ENCODE peak calls at places on chromosomes 11 and 22, in seven cellular contexts. One of them, this sample, is unnamed.

GRCh38 chr22:48952256-48953102 is 875.2 kb downstream of the BRD1 start:
- DNase-seq in cardiac muscle cell: no peak
- DNase-seq in stomach: peak; percentile 10
- DNase-seq in heart left ventricle: no peak
- DNase-seq in CD8-positive, alpha-beta memory T cell: no peak
- DNase-seq in cardiac fibroblast: no peak
- DNase-seq in Peyer's patch: peak; percentile 2
- DNase-seq in this sample: no peak

GRCh38 chr11:120055646-120056045 is 82.3 kb downstream of the TRIM29 start:
- DNase-seq in cardiac muscle cell: peak; percentile 17
- DNase-seq in stomach: no peak
- DNase-seq in heart left ventricle: no peak
- DNase-seq in CD8-positive, alpha-beta memory T cell: no peak
- DNase-seq in cardiac fibroblast: no peak
- DNase-seq in Peyer's patch: no peak
- DNase-seq in this sample: peak; percentile 8

GRCh38 chr22:19634576-19634975 is 79.7 kb upstream of the SEPTIN5 start:
- DNase-seq in cardiac muscle cell: no peak
- DNase-seq in stomach: no peak
- DNase-seq in heart left ventricle: no peak
- DNase-seq in CD8-positive, alpha-beta memory T cell: no peak
- DNase-seq in cardiac fibroblast: no peak
- DNase-seq in Peyer's patch: no peak
- DNase-seq in this sample: no peak

GRCh38 chr22:35205141-35205775 is 52.0 kb upstream of the HMGXB4 start:
- DNase-seq in cardiac muscle cell: peak; percentile 66
- DNase-seq in stomach: no peak
- DNase-seq in heart left ventricle: no peak
- DNase-seq in CD8-positive, alpha-beta memory T cell: no peak
- DNase-seq in cardiac fibroblast: peak; percentile 8
- DNase-seq in Peyer's patch: no peak
- DNase-seq in this sample: no peak

GRCh38 chr11:132114185-132114584 is 743.8 kb downstream of the NTM start:
- DNase-seq in cardiac muscle cell: peak; percentile 72
- DNase-seq in stomach: peak; percentile 46
- DNase-seq in heart left ventricle: peak; percentile 35
- DNase-seq in CD8-positive, alpha-beta memory T cell: no peak
- DNase-seq in cardiac fibroblast: no peak
- DNase-seq in Peyer's patch: no peak
- DNase-seq in this sample: peak; percentile 32

GRCh38 chr22:44392446-44392921 is 79.7 kb upstream of the SHISAL1 start:
- DNase-seq in cardiac muscle cell: no peak
- DNase-seq in stomach: no peak
- DNase-seq in heart left ventricle: no peak
- DNase-seq in CD8-positive, alpha-beta memory T cell: no peak
- DNase-seq in cardiac fibroblast: no peak
- DNase-seq in Peyer's patch: no peak
- DNase-seq in this sample: no peak

GRCh38 chr11:46391578-46392420 is at the start of gene CHRM4:
- DNase-seq in cardiac muscle cell: peak; percentile 79
- DNase-seq in stomach: no peak
- DNase-seq in heart left ventricle: no peak
- DNase-seq in CD8-positive, alpha-beta memory T cell: no peak
- DNase-seq in cardiac fibroblast: peak; percentile 39
- DNase-seq in Peyer's patch: no peak
- DNase-seq in this sample: peak; percentile 34

GRCh38 chr22:42388130-42388797 is 43.9 kb downstream of the NFAM1 start:
- DNase-seq in cardiac muscle cell: no peak
- DNase-seq in stomach: no peak
- DNase-seq in heart left ventricle: no peak
- DNase-seq in CD8-positive, alpha-beta memory T cell: no peak
- DNase-seq in cardiac fibroblast: no peak
- DNase-seq in Peyer's patch: no peak
- DNase-seq in this sample: peak; percentile 10

GRCh38 chr11:44380820-44381219 is 70.9 kb upstream of the ALX4 start:
- DNase-seq in cardiac muscle cell: no peak
- DNase-seq in stomach: no peak
- DNase-seq in heart left ventricle: no peak
- DNase-seq in CD8-positive, alpha-beta memory T cell: no peak
- DNase-seq in cardiac fibroblast: no peak
- DNase-seq in Peyer's patch: no peak
- DNase-seq in this sample: no peak

GRCh38 chr22:39518996-39519680 is 1.2 kb upstream of the ATF4 start:
- DNase-seq in cardiac muscle cell: peak; percentile 55
- DNase-seq in stomach: no peak
- DNase-seq in heart left ventricle: no peak
- DNase-seq in CD8-positive, alpha-beta memory T cell: no peak
- DNase-seq in cardiac fibroblast: no peak
- DNase-seq in Peyer's patch: no peak
- DNase-seq in this sample: peak; percentile 51

GRCh38 chr11:36196476-36197099 is 92.6 kb downstream of the COMMD9 start:
- DNase-seq in cardiac muscle cell: peak; percentile 14
- DNase-seq in stomach: no peak
- DNase-seq in heart left ventricle: no peak
- DNase-seq in CD8-positive, alpha-beta memory T cell: no peak
- DNase-seq in cardiac fibroblast: peak; percentile 76
- DNase-seq in Peyer's patch: no peak
- DNase-seq in this sample: peak; percentile 64

GRCh38 chr11:111554532-111554931 is 14.0 kb downstream of the LAYN start:
- DNase-seq in cardiac muscle cell: no peak
- DNase-seq in stomach: no peak
- DNase-seq in heart left ventricle: no peak
- DNase-seq in CD8-positive, alpha-beta memory T cell: no peak
- DNase-seq in cardiac fibroblast: no peak
- DNase-seq in Peyer's patch: no peak
- DNase-seq in this sample: no peak

GRCh38 chr11:126414615-126415014 is 59.1 kb downstream of the ST3GAL4 start:
- DNase-seq in cardiac muscle cell: no peak
- DNase-seq in stomach: no peak
- DNase-seq in heart left ventricle: no peak
- DNase-seq in CD8-positive, alpha-beta memory T cell: no peak
- DNase-seq in cardiac fibroblast: no peak
- DNase-seq in Peyer's patch: no peak
- DNase-seq in this sample: no peak

GRCh38 chr11:113168804-113169342 is 145.5 kb upstream of the TTC12 start:
- DNase-seq in cardiac muscle cell: no peak
- DNase-seq in stomach: no peak
- DNase-seq in heart left ventricle: no peak
- DNase-seq in CD8-positive, alpha-beta memory T cell: no peak
- DNase-seq in cardiac fibroblast: no peak
- DNase-seq in Peyer's patch: no peak
- DNase-seq in this sample: no peak
- H3K4me3 ChIP-seq in cardiac muscle cell: no peak overlapping the region
- H3K4me3 ChIP-seq in stomach: no peak overlapping the region
- H3K4me3 ChIP-seq in heart left ventricle: no peak overlapping the region
- H3K4me3 ChIP-seq in CD8-positive, alpha-beta memory T cell: no peak overlapping the region
- H3K4me3 ChIP-seq in cardiac fibroblast: no peak overlapping the region
- H3K4me3 ChIP-seq in Peyer's patch: no peak overlapping the region
- H3K4me3 ChIP-seq in this sample: no peak overlapping the region

GRCh38 chr11:115716577-115717214 is 212.5 kb upstream of the CADM1 start:
- DNase-seq in cardiac muscle cell: no peak
- DNase-seq in stomach: no peak
- DNase-seq in heart left ventricle: peak; percentile 28
- DNase-seq in CD8-positive, alpha-beta memory T cell: no peak
- DNase-seq in cardiac fibroblast: no peak
- DNase-seq in Peyer's patch: no peak
- DNase-seq in this sample: no peak
- H3K4me3 ChIP-seq in cardiac muscle cell: no peak overlapping the region
- H3K4me3 ChIP-seq in stomach: no peak overlapping the region
- H3K4me3 ChIP-seq in heart left ventricle: peak overlapping the region; percentile 42
- H3K4me3 ChIP-seq in CD8-positive, alpha-beta memory T cell: no peak overlapping the region
- H3K4me3 ChIP-seq in cardiac fibroblast: no peak overlapping the region
- H3K4me3 ChIP-seq in Peyer's patch: no peak overlapping the region
- H3K4me3 ChIP-seq in this sample: no peak overlapping the region

GRCh38 chr22:37639771-37640590 is 512 bp downstream of the SH3BP1 start:
- DNase-seq in cardiac muscle cell: no peak
- DNase-seq in stomach: no peak
- DNase-seq in heart left ventricle: no peak
- DNase-seq in CD8-positive, alpha-beta memory T cell: peak; percentile 32
- DNase-seq in cardiac fibroblast: no peak
- DNase-seq in Peyer's patch: peak; percentile 69
- DNase-seq in this sample: no peak

GRCh38 chr22:37636949-37637273 is 2.6 kb upstream of the SH3BP1 start:
- DNase-seq in cardiac muscle cell: no peak
- DNase-seq in stomach: no peak
- DNase-seq in heart left ventricle: no peak
- DNase-seq in CD8-positive, alpha-beta memory T cell: no peak
- DNase-seq in cardiac fibroblast: no peak
- DNase-seq in Peyer's patch: no peak
- DNase-seq in this sample: no peak

GRCh38 chr22:37636186-37636948 is 3.1 kb upstream of the SH3BP1 start:
- DNase-seq in cardiac muscle cell: no peak
- DNase-seq in stomach: peak; percentile 31
- DNase-seq in heart left ventricle: no peak
- DNase-seq in CD8-positive, alpha-beta memory T cell: no peak
- DNase-seq in cardiac fibroblast: peak; percentile 89
- DNase-seq in Peyer's patch: peak; percentile 68
- DNase-seq in this sample: peak; percentile 68

GRCh38 chr22:37639070-37639760 is at the start of gene SH3BP1:
- DNase-seq in cardiac muscle cell: peak; percentile 78
- DNase-seq in stomach: peak; percentile 59
- DNase-seq in heart left ventricle: peak; percentile 69
- DNase-seq in CD8-positive, alpha-beta memory T cell: peak; percentile 54
- DNase-seq in cardiac fibroblast: peak; percentile 48
- DNase-seq in Peyer's patch: peak; percentile 75
- DNase-seq in this sample: no peak

DNA sequence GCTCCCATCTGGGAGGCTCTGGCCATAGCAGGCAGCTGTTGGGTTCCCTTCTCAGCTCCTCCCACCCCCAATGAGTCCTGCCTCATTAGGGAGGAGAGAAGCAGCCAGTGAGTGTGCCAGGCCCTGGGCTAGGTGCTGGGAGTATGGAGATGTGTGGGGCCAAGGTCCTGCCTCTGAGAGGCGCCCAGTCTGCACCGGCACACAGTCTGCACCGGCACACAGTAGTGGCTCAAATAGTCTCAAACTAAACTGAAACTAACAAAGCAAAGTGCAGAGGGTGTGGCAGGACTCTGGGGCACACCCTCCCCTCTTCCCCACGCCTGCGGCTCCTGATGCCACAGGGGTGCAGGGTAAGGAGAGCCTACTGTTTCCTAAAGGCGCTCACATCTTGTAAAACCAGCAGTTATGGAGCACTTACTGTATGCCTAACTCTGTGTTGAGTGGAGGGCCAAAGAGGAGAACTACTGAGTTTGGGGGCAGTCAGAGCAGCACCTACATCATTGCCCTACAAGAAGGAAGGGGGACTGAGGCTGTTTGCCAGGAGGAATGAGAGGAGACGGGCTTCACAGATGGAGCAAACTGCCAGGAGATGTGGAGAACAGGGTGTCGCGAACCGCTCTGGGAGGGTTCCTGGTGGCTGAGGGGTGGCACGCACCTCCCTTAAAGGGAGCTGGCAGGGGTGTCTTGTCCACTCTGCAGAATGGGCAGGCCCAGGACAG is 959 bp upstream of the SH3BP1 start:
- DNase-seq in cardiac muscle cell: no peak
- DNase-seq in stomach: peak; percentile 43
- DNase-seq in heart left ventricle: no peak
- DNase-seq in CD8-positive, alpha-beta memory T cell: peak; percentile 47
- DNase-seq in cardiac fibroblast: no peak
- DNase-seq in Peyer's patch: peak; percentile 51
- DNase-seq in this sample: no peak
- H3K4me3 ChIP-seq in cardiac muscle cell: no peak overlapping the region
- H3K4me3 ChIP-seq in stomach: peak overlapping the region; percentile 64
- H3K4me3 ChIP-seq in heart left ventricle: peak overlapping the region; percentile 51
- H3K4me3 ChIP-seq in CD8-positive, alpha-beta memory T cell: peak overlapping the region; percentile 94
- H3K4me3 ChIP-seq in cardiac fibroblast: no peak overlapping the region
- H3K4me3 ChIP-seq in Peyer's patch: peak overlapping the region; percentile 54
- H3K4me3 ChIP-seq in this sample: peak overlapping the region; percentile 75

GRCh38 chr11:62752994-62753735 is 795 bp downstream of the ZBTB3 start:
- DNase-seq in cardiac muscle cell: no peak
- DNase-seq in stomach: no peak
- DNase-seq in heart left ventricle: no peak
- DNase-seq in CD8-positive, alpha-beta memory T cell: no peak
- DNase-seq in cardiac fibroblast: no peak
- DNase-seq in Peyer's patch: no peak
- DNase-seq in this sample: no peak

GRCh38 chr11:62752177-62752785 is 1.7 kb downstream of the ZBTB3 start:
- DNase-seq in cardiac muscle cell: no peak
- DNase-seq in stomach: no peak
- DNase-seq in heart left ventricle: no peak
- DNase-seq in CD8-positive, alpha-beta memory T cell: no peak
- DNase-seq in cardiac fibroblast: no peak
- DNase-seq in Peyer's patch: no peak
- DNase-seq in this sample: no peak

GRCh38 chr11:62753736-62754603 is at the start of gene ZBTB3:
- DNase-seq in cardiac muscle cell: peak; percentile 98
- DNase-seq in stomach: peak; percentile 97
- DNase-seq in heart left ventricle: peak; percentile 97
- DNase-seq in CD8-positive, alpha-beta memory T cell: peak; percentile 98
- DNase-seq in cardiac fibroblast: peak; percentile 99
- DNase-seq in Peyer's patch: peak; percentile 99
- DNase-seq in this sample: peak; percentile 100

GRCh38 chr11:62755086-62755615 is 1.2 kb upstream of the ZBTB3 start:
- DNase-seq in cardiac muscle cell: no peak
- DNase-seq in stomach: no peak
- DNase-seq in heart left ventricle: no peak
- DNase-seq in CD8-positive, alpha-beta memory T cell: no peak
- DNase-seq in cardiac fibroblast: no peak
- DNase-seq in Peyer's patch: no peak
- DNase-seq in this sample: no peak

DNA sequence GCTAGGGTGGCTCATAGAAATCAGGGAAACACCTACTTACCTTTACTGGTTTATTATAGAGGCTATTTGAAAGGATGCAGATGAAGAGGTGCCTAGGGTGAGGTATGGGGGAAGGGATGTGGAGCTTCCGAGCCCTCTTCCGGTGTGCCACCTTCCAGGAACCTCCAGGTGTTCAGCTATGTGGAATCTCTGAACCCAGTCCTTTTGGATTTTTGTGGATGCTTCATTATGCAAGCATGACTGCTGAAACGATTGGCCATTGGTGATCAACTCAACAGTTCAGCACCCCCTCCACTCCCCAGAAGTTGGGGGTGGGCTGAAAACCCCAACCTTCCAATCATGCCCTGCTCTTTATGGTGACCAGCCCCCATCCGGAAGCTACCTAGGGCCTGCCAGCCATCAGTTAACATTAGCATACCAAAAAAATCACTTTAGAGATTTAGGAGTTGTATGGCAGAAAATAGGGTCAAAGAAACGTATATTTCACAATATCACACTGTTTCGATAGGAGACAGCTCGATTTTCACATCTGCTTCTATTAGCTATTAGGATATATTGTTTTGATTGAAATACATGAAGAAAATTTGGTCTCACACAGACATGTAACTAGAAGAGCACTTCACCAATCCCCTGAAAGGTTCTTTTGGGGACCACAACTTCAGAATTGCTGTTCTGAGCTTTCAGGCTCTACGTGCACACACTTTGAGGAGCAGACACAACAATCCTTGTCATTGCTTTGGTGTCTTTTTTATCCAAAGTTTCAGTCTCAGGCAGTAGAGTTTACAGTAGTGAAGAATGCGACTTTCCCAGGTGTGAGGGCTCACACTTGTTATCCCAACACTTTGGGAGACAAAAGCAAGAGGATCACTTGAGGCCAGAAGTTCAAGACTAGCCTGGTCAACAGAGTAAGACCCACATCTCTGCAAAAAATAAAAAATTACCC is 3.3 kb upstream of the POLR2G start:
- DNase-seq in cardiac muscle cell: no peak
- DNase-seq in stomach: no peak
- DNase-seq in heart left ventricle: no peak
- DNase-seq in CD8-positive, alpha-beta memory T cell: no peak
- DNase-seq in cardiac fibroblast: no peak
- DNase-seq in Peyer's patch: no peak
- DNase-seq in this sample: no peak
- H3K4me3 ChIP-seq in cardiac muscle cell: no peak overlapping the region
- H3K4me3 ChIP-seq in stomach: no peak overlapping the region
- H3K4me3 ChIP-seq in heart left ventricle: no peak overlapping the region
- H3K4me3 ChIP-seq in CD8-positive, alpha-beta memory T cell: no peak overlapping the region
- H3K4me3 ChIP-seq in cardiac fibroblast: no peak overlapping the region
- H3K4me3 ChIP-seq in Peyer's patch: no peak overlapping the region
- H3K4me3 ChIP-seq in this sample: no peak overlapping the region

GRCh38 chr11:18566406-18566805 is 22.1 kb downstream of the UEVLD start:
- DNase-seq in cardiac muscle cell: no peak
- DNase-seq in stomach: no peak
- DNase-seq in heart left ventricle: no peak
- DNase-seq in CD8-positive, alpha-beta memory T cell: no peak
- DNase-seq in cardiac fibroblast: no peak
- DNase-seq in Peyer's patch: no peak
- DNase-seq in this sample: no peak
- H3K4me3 ChIP-seq in cardiac muscle cell: no peak overlapping the region
- H3K4me3 ChIP-seq in stomach: no peak overlapping the region
- H3K4me3 ChIP-seq in heart left ventricle: no peak overlapping the region
- H3K4me3 ChIP-seq in CD8-positive, alpha-beta memory T cell: no peak overlapping the region
- H3K4me3 ChIP-seq in cardiac fibroblast: no peak overlapping the region
- H3K4me3 ChIP-seq in Peyer's patch: no peak overlapping the region
- H3K4me3 ChIP-seq in this sample: no peak overlapping the region